ENCODE peak calls at places on chromosome 5, in seven cellular contexts. I, H, O, T, V, F and A are unnamed samples.

GRCh38 chr5:106121972-106122605 is 1548.6 kb downstream of the EFNA5 start:
- DNase-seq in V (peak), I (no peak), H (no peak), F (no peak), T (no peak), O (no peak), A (no peak)

GRCh38 chr5:6447384-6448140 is 1.1 kb upstream of the UBE2QL1 start:
- DNase-seq in I (no peak), H (no peak), F (no peak), T (no peak), V (no peak), O (no peak), A (no peak)

GRCh38 chr5:102069974-102070373 is 226.1 kb downstream of the SLCO4C1 start:
- DNase-seq in F (no peak), O (no peak), H (no peak), V (no peak), I (no peak), T (no peak), A (no peak)

GRCh38 chr5:180343846-180344327 is 9.2 kb downstream of the GFPT2 start:
- DNase-seq in H (no peak), T (no peak), I (no peak), F (no peak), O (no peak), V (peak), A (no peak)

GRCh38 chr5:149938791-149939358 is 5.7 kb downstream of the PDE6A start:
- DNase-seq in F (no peak), I (no peak), T (peak), O (no peak), V (peak), H (no peak), A (no peak)

GRCh38 chr5:100904259-100904822 is 1.3 kb upstream of the ST8SIA4 start:
- DNase-seq in O (no peak), H (no peak), V (no peak), I (no peak), F (no peak), T (no peak), A (peak)

GRCh38 chr5:115068239-115069086 is 101.2 kb downstream of the TRIM36 start:
- DNase-seq in O (no peak), H (no peak), T (peak), V (peak), I (no peak), F (no peak), A (peak)

GRCh38 chr5:158050401-158050800 is 191.5 kb upstream of the CLINT1 start:
- DNase-seq in F (no peak), H (no peak), T (peak), V (no peak), I (no peak), O (no peak), A (no peak)

GRCh38 chr5:175214152-175214551 is 229.8 kb downstream of the DRD1 start:
- DNase-seq in I (no peak), H (no peak), O (no peak), F (no peak), T (peak), V (peak), A (no peak)

GRCh38 chr5:1763548-1763911 is 36.1 kb downstream of the MRPL36 start:
- DNase-seq in V (peak), H (no peak), F (no peak), I (no peak), T (peak), O (peak), A (peak)

GRCh38 chr5:33843579-33843978 is 48.2 kb downstream of the ADAMTS12 start:
- DNase-seq in I (no peak), O (no peak), H (no peak), V (peak), F (no peak), T (peak), A (no peak)

GRCh38 chr5:343461-344401 is 22.2 kb downstream of the AHRR start:
- DNase-seq in V (no peak), I (no peak), O (no peak), T (peak), H (no peak), F (no peak), A (peak)

GRCh38 chr5:156322666-156323065 is 4.3 kb upstream of the SGCD start:
- DNase-seq in H (no peak), V (no peak), F (no peak), O (no peak), T (no peak), I (no peak), A (no peak)

GRCh38 chr5:72515211-72515610 is 8.0 kb upstream of the ZNF366 start:
- DNase-seq in O (no peak), F (no peak), T (no peak), H (no peak), I (no peak), V (peak), A (no peak)

GRCh38 chr5:9173281-9174048 is 372.4 kb downstream of the SEMA5A start:
- DNase-seq in H (no peak), I (no peak), F (no peak), O (no peak), T (peak), V (peak), A (no peak)

GRCh38 chr5:122102825-122103224 is 24.8 kb upstream of the LOX start:
- DNase-seq in I (no peak), H (no peak), V (no peak), F (no peak), T (peak), O (no peak), A (no peak)

GRCh38 chr5:1414311-1415058 is 30.8 kb downstream of the SLC6A3 start:
- DNase-seq in I (no peak), O (no peak), H (no peak), F (no peak), T (no peak), V (no peak), A (no peak)

GRCh38 chr5:170525450-170526211 is 21.8 kb downstream of the KCNIP1 start:
- DNase-seq in I (no peak), T (no peak), F (no peak), H (no peak), O (peak), V (no peak), A (no peak)

GRCh38 chr5:134097221-134097620 is 17.3 kb upstream of the TCF7 start:
- DNase-seq in I (no peak), F (no peak), H (no peak), T (no peak), O (no peak), V (no peak), A (no peak)

GRCh38 chr5:171703116-171703515 is 82.5 kb upstream of the SMIM23 start:
- DNase-seq in I (no peak), T (no peak), V (no peak), H (no peak), F (no peak), O (no peak), A (no peak)

GRCh38 chr5:55993013-55993412 is 1.8 kb downstream of the IL6ST start:
- DNase-seq in F (no peak), I (no peak), T (peak), H (no peak), V (peak), O (no peak), A (no peak)

GRCh38 chr5:103929310-103930003 is 366.9 kb upstream of the NUDT12 start:
- DNase-seq in T (peak), F (no peak), I (no peak), V (peak), H (no peak), O (no peak), A (no peak)

GRCh38 chr5:32909207-32909606 is 198.1 kb downstream of the NPR3 start:
- DNase-seq in I (no peak), V (peak), O (no peak), T (peak), H (no peak), F (no peak), A (no peak)

GRCh38 chr5:125093776-125094175 is 347.3 kb upstream of the ZNF608 start:
- DNase-seq in I (no peak), H (no peak), F (no peak), V (peak), O (no peak), T (peak), A (no peak)

GRCh38 chr5:78601622-78602314 is 46.8 kb downstream of the LHFPL2 start:
- DNase-seq in O (no peak), T (peak), H (no peak), V (peak), I (no peak), F (no peak), A (no peak)

GRCh38 chr5:110785356-110785755 is 46.5 kb downstream of the SLC25A46 start:
- DNase-seq in F (no peak), V (peak), H (no peak), T (peak), O (no peak), I (no peak), A (no peak)

GRCh38 chr5:33409435-33410146 is 31.2 kb upstream of the TARS1 start:
- DNase-seq in H (no peak), V (no peak), F (no peak), I (no peak), T (peak), O (no peak), A (no peak)

GRCh38 chr5:150613991-150614650 is 26.3 kb upstream of the SYNPO start:
- DNase-seq in O (no peak), V (no peak), F (no peak), I (no peak), T (no peak), H (no peak), A (no peak)

GRCh38 chr5:113106821-113107220 is 130.2 kb downstream of the DCP2 start:
- DNase-seq in I (no peak), H (no peak), T (no peak), F (no peak), V (no peak), O (no peak), A (no peak)

GRCh38 chr5:140111043-140111858 is 2.7 kb upstream of the PURA start:
- DNase-seq in F (no peak), O (no peak), I (no peak), H (no peak), T (no peak), V (no peak), A (no peak)

GRCh38 chr5:97554992-97555981 is 372.2 kb upstream of the RIOK2 start:
- DNase-seq in O (no peak), F (no peak), I (no peak), T (peak), H (no peak), V (peak), A (no peak)

GRCh38 chr5:35835796-35836742 is 20.6 kb upstream of the IL7R start:
- DNase-seq in I (no peak), O (no peak), T (no peak), V (no peak), F (no peak), H (no peak), A (no peak)

GRCh38 chr5:127515693-127516440 is 1.6 kb upstream of the PRRC1 start:
- DNase-seq in O (no peak), H (no peak), T (no peak), I (no peak), V (no peak), F (no peak), A (no peak)

GRCh38 chr5:123371575-123372179 is 51.5 kb downstream of the CEP120 start:
- DNase-seq in F (peak), T (peak), V (peak), H (no peak), O (no peak), I (peak), A (no peak)

GRCh38 chr5:168404366-168404765 is 81.9 kb upstream of the RARS1 start:
- DNase-seq in O (no peak), F (no peak), H (no peak), V (peak), T (peak), I (no peak), A (no peak)

GRCh38 chr5:154940772-154941620 is at the start of gene MRPL22:
- DNase-seq in F (peak), I (peak), V (peak), T (peak), O (peak), H (peak), A (peak)

GRCh38 chr5:159765034-159765433 is 151.2 kb upstream of the ADRA1B start:
- DNase-seq in F (no peak), H (no peak), O (no peak), V (peak), I (no peak), T (no peak), A (no peak)

GRCh38 chr5:77518304-77518703 is 26.2 kb upstream of the WDR41 start:
- DNase-seq in O (no peak), V (peak), T (peak), H (no peak), F (peak), I (no peak), A (no peak)

GRCh38 chr5:80376557-80376956 is 31.3 kb upstream of the ZFYVE16 start:
- DNase-seq in I (no peak), H (no peak), T (no peak), V (no peak), F (no peak), O (no peak), A (no peak)